ENCODE peak calls at places on chromosomes 12 and 14, in four cellular contexts. B, P, F and Q are unnamed samples.

GRCh38 chr12:94192506-94192905 is 44.1 kb downstream of the PLXNC1 start:
- DNase-seq in B (no peak), P (no peak), F (no peak), Q (no peak)

GRCh38 chr12:27013606-27014084 is 539 bp downstream of the TM7SF3 start:
- DNase-seq in B (no peak), P (no peak), F (no peak), Q (no peak)

GRCh38 chr14:65482769-65483438 is 70.4 kb downstream of the FUT8 start:
- DNase-seq in B (no peak), P (no peak), F (no peak), Q (no peak)

GRCh38 chr12:96522283-96522682 is 32.9 kb downstream of the CFAP54 start:
- DNase-seq in B (no peak), P (no peak), F (no peak), Q (no peak)

GRCh38 chr14:98120831-98121464 is 1151.0 kb downstream of the BCL11B start:
- DNase-seq in B (peak; percentile 96), P (no peak), F (no peak), Q (no peak)

GRCh38 chr14:56608682-56609081 is 29.1 kb downstream of the TMEM260 start:
- DNase-seq in B (no peak), P (no peak), F (no peak), Q (no peak)

GRCh38 chr12:9751204-9752144 is 9.2 kb downstream of the CD69 start:
- DNase-seq in B (peak; percentile 2), P (no peak), F (no peak), Q (no peak)

GRCh38 chr14:37901978-37902377 is 305.7 kb upstream of the SSTR1 start:
- DNase-seq in B (no peak), P (no peak), F (peak; percentile 67), Q (no peak)

GRCh38 chr12:121138284-121138683 is 5.6 kb downstream of the P2RX7 start:
- DNase-seq in B (no peak), P (no peak), F (no peak), Q (no peak)